ENCODE peak calls at places on chromosomes 12 and 14, in nine cellular contexts. I is GM23338, T is HCT116, H is IMR-90, L is fibroblast of lung, Z is DND-41, E is H9, K is PC-9, Y is hepatocyte. Q is an unnamed sample. For H4K20me1, the result is how much of the 10 kb centered on the place peaks cover.

GRCh38 chr12:63918788-63919300 is 74.3 kb downstream of the SRGAP1 start:
- DNase-seq in I (no peak), T (no peak), H (peak), L (peak), Z (no peak), E (no peak), K (peak), Y (peak), Q (no peak)

GRCh38 chr14:22794533-22794932 is 20.7 kb downstream of the SLC7A7 start:
- DNase-seq in I (no peak), T (no peak), H (no peak), L (no peak), Z (no peak), E (no peak), K (no peak), Y (no peak), Q (no peak)

GRCh38 chr14:86129426-86129825 is 599.5 kb downstream of the FLRT2 start:
- DNase-seq in I (peak), T (no peak), H (no peak), L (no peak), Z (no peak), E (peak), K (no peak), Y (no peak), Q (no peak)

GRCh38 chr14:81211844-81212243 is 8.9 kb downstream of the GTF2A1 start:
- DNase-seq in I (peak), T (no peak), H (peak), L (peak), Z (peak), E (no peak), K (no peak), Y (peak), Q (peak)

GRCh38 chr12:68069276-68069675 is 80.0 kb downstream of the IFNG-AS1 start:
- DNase-seq in I (no peak), T (no peak), H (peak), L (no peak), Z (no peak), E (no peak), K (no peak), Y (no peak), Q (no peak)

GRCh38 chr12:28569698-28570411 is 379.6 kb downstream of the CCDC91 start:
- DNase-seq in I (no peak), T (no peak), H (peak), L (peak), Z (no peak), E (no peak), K (peak), Y (no peak), Q (no peak)

GRCh38 chr14:68975667-68976066 is 3.4 kb downstream of the ACTN1 start:
- DNase-seq in I (no peak), T (no peak), H (peak), L (peak), Z (no peak), E (no peak), K (no peak), Y (peak), Q (no peak)

GRCh38 chr12:92573104-92573503 is 129.7 kb upstream of the PLEKHG7 start:
- DNase-seq in I (no peak), T (no peak), H (no peak), L (no peak), Z (no peak), E (no peak), K (no peak), Y (no peak), Q (no peak)

GRCh38 chr12:24044973-24045703 is 95.7 kb upstream of the SOX5 start:
- DNase-seq in I (no peak), T (no peak), H (no peak), L (no peak), Z (no peak), E (no peak), K (no peak), Y (peak), Q (no peak)

GRCh38 chr12:123782997-123783792 is 21.1 kb downstream of the DNAH10 start:
- DNase-seq in I (no peak), T (no peak), H (no peak), L (no peak), Z (no peak), E (no peak), K (no peak), Y (no peak), Q (no peak)

GRCh38 chr14:99812096-99812750 is 19.0 kb downstream of the EML1 start:
- DNase-seq in I (no peak), T (no peak), H (no peak), L (no peak), Z (no peak), E (no peak), K (no peak), Y (no peak), Q (peak)

GRCh38 chr14:65834051-65834450 is 421.5 kb downstream of the FUT8 start:
- DNase-seq in I (no peak), T (no peak), H (no peak), L (no peak), Z (no peak), E (no peak), K (no peak), Y (no peak), Q (no peak)

GRCh38 chr14:68495638-68496114 is 297.2 kb downstream of the ZFP36L1 start:
- DNase-seq in I (no peak), T (no peak), H (no peak), L (no peak), Z (no peak), E (no peak), K (no peak), Y (no peak), Q (no peak)

GRCh38 chr12:12461923-12462315 is 100.7 kb downstream of the DUSP16 start:
- DNase-seq in I (no peak), T (no peak), H (no peak), L (no peak), Z (no peak), E (no peak), K (no peak), Y (no peak), Q (no peak)

GRCh38 chr12:79635676-79636075 is 55.1 kb downstream of the PAWR start:
- DNase-seq in I (no peak), T (no peak), H (peak), L (peak), Z (no peak), E (no peak), K (peak), Y (no peak), Q (no peak)

GRCh38 chr14:80955434-80955939 is at the start of gene TSHR:
- DNase-seq in I (peak), T (no peak), H (no peak), L (no peak), Z (peak), E (peak), K (no peak), Y (no peak), Q (peak)

GRCh38 chr12:94536040-94536965 is 76.6 kb upstream of the CEP83 start:
- DNase-seq in I (no peak), T (no peak), H (no peak), L (no peak), Z (no peak), E (no peak), K (no peak), Y (no peak), Q (no peak)

GRCh38 chr12:109736552-109737108 is 23.0 kb downstream of the FAM222A start:
- DNase-seq in I (peak), T (no peak), H (peak), L (peak), Z (peak), E (peak), K (no peak), Y (peak), Q (peak)

GRCh38 chr14:58027904-58028303 is 124.1 kb downstream of the ARMH4 start:
- DNase-seq in I (no peak), T (no peak), H (no peak), L (no peak), Z (no peak), E (no peak), K (no peak), Y (no peak), Q (no peak)

GRCh38 chr14:52906141-52906601 is 44.7 kb downstream of the FERMT2 start:
- DNase-seq in I (no peak), T (peak), H (peak), L (peak), Z (no peak), E (no peak), K (peak), Y (no peak), Q (no peak)

GRCh38 chr12:76183459-76184186 is 99.1 kb upstream of the NAP1L1 start:
- DNase-seq in I (no peak), T (peak), H (peak), L (peak), Z (no peak), E (no peak), K (peak), Y (peak), Q (no peak)

GRCh38 chr12:92143280-92143679 is 2.4 kb downstream of the BTG1 start:
- DNase-seq in I (no peak), T (no peak), H (no peak), L (peak), Z (no peak), E (no peak), K (no peak), Y (no peak), Q (no peak)

GRCh38 chr12:101992091-101992490 is 69.7 kb downstream of the WASHC3 start:
- DNase-seq in I (no peak), T (no peak), H (peak), L (peak), Z (no peak), E (no peak), K (no peak), Y (no peak), Q (no peak)

GRCh38 chr12:88063375-88063774 is 34.2 kb upstream of the C12orf50 start:
- DNase-seq in I (no peak), T (no peak), H (peak), L (peak), Z (no peak), E (no peak), K (no peak), Y (no peak), Q (no peak)

GRCh38 chr14:91575469-91576208 is 65.5 kb upstream of the PPP4R3A start:
- DNase-seq in I (no peak), T (no peak), H (no peak), L (no peak), Z (no peak), E (peak), K (no peak), Y (no peak), Q (peak)

GRCh38 chr12:124917841-124918621 is 3.6 kb upstream of the UBC start:
- DNase-seq in I (no peak), T (no peak), H (peak), L (no peak), Z (no peak), E (no peak), K (peak), Y (peak), Q (no peak)

GRCh38 chr12:116376354-116377193 is 99.1 kb upstream of the MED13L start:
- DNase-seq in I (no peak), T (no peak), H (peak), L (peak), Z (no peak), E (no peak), K (peak), Y (no peak), Q (no peak)

GRCh38 chr14:37063467-37064240 is 108.8 kb downstream of the SLC25A21 start:
- DNase-seq in I (no peak), T (no peak), H (no peak), L (no peak), Z (no peak), E (no peak), K (no peak), Y (no peak), Q (no peak)

GRCh38 chr12:48165089-48166031 is 8.0 kb upstream of the ASB8 start:
- DNase-seq in I (peak), T (peak), H (peak), L (peak), Z (peak), E (no peak), K (no peak), Y (peak), Q (peak)

GRCh38 chr14:74952697-74953484 is 2.5 kb downstream of the PGF start:
- DNase-seq in I (no peak), T (no peak), H (no peak), L (peak), Z (no peak), E (no peak), K (no peak), Y (peak), Q (no peak)

GRCh38 chr12:57452937-57453509 is 2.1 kb upstream of the INHBE start:
- DNase-seq in I (peak), T (no peak), H (peak), L (peak), Z (peak), E (peak), K (peak), Y (peak), Q (peak)

GRCh38 chr12:112936264-112936663 is 2.0 kb upstream of the OAS3 start:
- DNase-seq in I (no peak), T (no peak), H (no peak), L (no peak), Z (no peak), E (no peak), K (no peak), Y (no peak), Q (no peak)

GRCh38 chr14:33634631-33635030 is 316.2 kb downstream of the EGLN3 start:
- DNase-seq in I (no peak), T (no peak), H (no peak), L (no peak), Z (no peak), E (no peak), K (no peak), Y (no peak), Q (no peak)

GRCh38 chr14:69049675-69050074 is 70.6 kb upstream of the ACTN1 start:
- DNase-seq in I (no peak), T (no peak), H (peak), L (peak), Z (no peak), E (no peak), K (peak), Y (peak), Q (no peak)

GRCh38 chr12:112664569-112664968 is 127.0 kb upstream of the RPH3A start:
- DNase-seq in I (peak), T (no peak), H (no peak), L (no peak), Z (peak), E (peak), K (no peak), Y (peak), Q (peak)

GRCh38 chr14:54366726-54367707 is 29.8 kb upstream of the CDKN3 start:
- DNase-seq in I (peak), T (peak), H (peak), L (peak), Z (peak), E (peak), K (peak), Y (peak), Q (peak)

GRCh38 chr14:72665259-72665658 is 228.6 kb downstream of the DPF3 start:
- DNase-seq in I (no peak), T (peak), H (peak), L (peak), Z (no peak), E (no peak), K (no peak), Y (peak), Q (no peak)

GRCh38 chr12:117590999-117591398 is 229.6 kb upstream of the NOS1 start:
- DNase-seq in I (peak), T (no peak), H (no peak), L (no peak), Z (no peak), E (no peak), K (no peak), Y (no peak), Q (peak)

GRCh38 chr12:46223047-46223446 is 45.8 kb downstream of the SLC38A1 start:
- DNase-seq in I (no peak), T (no peak), H (no peak), L (no peak), Z (no peak), E (no peak), K (no peak), Y (no peak), Q (no peak)
- H4K20me1 ChIP-seq in I (under half), T (under half), H (under half), L (under half), Z (under half), E (under half), K (under half), Y (under half), Q (under half)

DNA sequence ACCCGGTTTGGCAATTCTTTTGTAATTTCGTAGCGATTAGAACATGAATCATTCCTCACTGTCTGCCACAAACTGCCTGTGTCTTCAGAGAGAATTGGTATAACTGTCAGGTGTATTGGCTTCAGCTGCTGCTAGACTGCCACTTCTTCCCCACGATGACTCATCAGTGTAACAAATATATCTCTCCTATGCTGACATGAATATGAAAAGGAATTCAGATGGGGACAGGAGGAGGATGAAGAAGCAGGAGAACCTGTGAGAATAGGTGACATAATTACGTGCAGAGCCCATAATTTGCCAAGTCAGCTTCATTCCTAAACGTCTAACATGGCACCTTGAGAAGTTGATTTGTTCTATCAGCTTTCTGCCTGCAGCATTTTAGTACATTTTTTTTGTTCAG is 64.9 kb downstream of the FRMD6 start:
- DNase-seq in I (no peak), T (no peak), H (peak), L (no peak), Z (no peak), E (no peak), K (no peak), Y (no peak), Q (no peak)
- H4K20me1 ChIP-seq in I (under half), T (under half), H (under half), L (under half), Z (under half), E (under half), K (under half), Y (under half), Q (under half)

DNA sequence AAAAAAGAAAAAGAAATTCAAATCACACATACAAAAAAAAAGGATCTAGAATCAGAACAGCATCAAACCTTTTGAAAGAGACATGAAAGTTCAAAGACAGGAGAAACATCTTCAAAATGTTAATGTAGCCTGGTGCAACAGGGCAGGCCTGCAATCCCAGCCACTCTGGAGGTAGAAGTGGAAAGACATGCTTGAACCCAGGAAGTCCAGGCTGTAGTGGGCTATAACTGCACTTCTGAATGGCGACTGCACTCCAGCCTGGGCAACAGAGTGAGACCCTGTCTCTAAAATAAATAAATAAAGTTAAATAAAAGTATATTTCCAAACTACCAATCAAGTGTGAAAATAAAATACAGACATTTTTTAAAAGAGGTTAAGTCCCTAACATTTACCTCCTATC is 18.7 kb upstream of the AP4S1 start:
- DNase-seq in I (no peak), T (no peak), H (no peak), L (no peak), Z (no peak), E (no peak), K (no peak), Y (no peak), Q (no peak)
- H4K20me1 ChIP-seq in I (under half), T (under half), H (half or more), L (under half), Z (under half), E (under half), K (under half), Y (half or more), Q (half or more)

GRCh38 chr14:103028772-103029171 is 28.6 kb downstream of the CDC42BPB start:
- DNase-seq in I (no peak), T (no peak), H (no peak), L (no peak), Z (no peak), E (no peak), K (no peak), Y (no peak), Q (no peak)
- H4K20me1 ChIP-seq in I (half or more), T (under half), H (half or more), L (under half), Z (under half), E (under half), K (under half), Y (half or more), Q (under half)